ENCODE peak calls at places on chromosomes 7 and 10, in four cellular contexts. One of them, this sample, is unnamed.

GRCh38 chr10:100996678-100997363 is 2.8 kb upstream of the LZTS2 start:
- DNase-seq in stomach: peak
- DNase-seq in H1: peak
- DNase-seq in adrenal gland: peak
- DNase-seq in this sample: no peak

GRCh38 chr7:83036721-83037380 is 125.8 kb downstream of the PCLO start:
- DNase-seq in stomach: no peak
- DNase-seq in H1: no peak
- DNase-seq in adrenal gland: no peak
- DNase-seq in this sample: no peak

GRCh38 chr7:83452256-83452655 is 196.7 kb downstream of the SEMA3E start:
- DNase-seq in stomach: no peak
- DNase-seq in H1: no peak
- DNase-seq in adrenal gland: no peak
- DNase-seq in this sample: no peak

GRCh38 chr7:132149801-132150310 is 426.4 kb downstream of the PLXNA4 start:
- DNase-seq in stomach: no peak
- DNase-seq in H1: no peak
- DNase-seq in adrenal gland: no peak
- DNase-seq in this sample: no peak

GRCh38 chr7:140036224-140036651 is 26.5 kb downstream of the PARP12 start:
- DNase-seq in stomach: no peak
- DNase-seq in H1: no peak
- DNase-seq in adrenal gland: peak
- DNase-seq in this sample: peak

GRCh38 chr10:59176241-59177030 is at the start of gene PHYHIPL:
- DNase-seq in stomach: no peak
- DNase-seq in H1: peak
- DNase-seq in adrenal gland: peak
- DNase-seq in this sample: no peak

GRCh38 chr7:135274495-135275268 is 41.0 kb downstream of the STRA8 start:
- DNase-seq in stomach: peak
- DNase-seq in H1: peak
- DNase-seq in adrenal gland: peak
- DNase-seq in this sample: peak

GRCh38 chr10:68075550-68076004 is 494 bp upstream of the HERC4 start:
- DNase-seq in stomach: no peak
- DNase-seq in H1: no peak
- DNase-seq in adrenal gland: no peak
- DNase-seq in this sample: no peak

GRCh38 chr7:95772298-95772770 is at the start of gene DYNC1I1:
- DNase-seq in stomach: peak
- DNase-seq in H1: no peak
- DNase-seq in adrenal gland: peak
- DNase-seq in this sample: peak
- TF ChIP-seq POLR2A in stomach: no peak
- TF ChIP-seq POLR2A in H1: no peak
- TF ChIP-seq POLR2A in adrenal gland: peak
- TF ChIP-seq POLR2A in this sample: no peak

GRCh38 chr10:99967961-99968360 is 41.8 kb downstream of the DNMBP start:
- DNase-seq in stomach: no peak
- DNase-seq in H1: no peak
- DNase-seq in adrenal gland: no peak
- DNase-seq in this sample: no peak

GRCh38 chr10:99966306-99966705 is 43.4 kb downstream of the DNMBP start:
- DNase-seq in stomach: no peak
- DNase-seq in H1: no peak
- DNase-seq in adrenal gland: peak
- DNase-seq in this sample: no peak

GRCh38 chr10:99965700-99966099 is 44.0 kb downstream of the DNMBP start:
- DNase-seq in stomach: no peak
- DNase-seq in H1: no peak
- DNase-seq in adrenal gland: no peak
- DNase-seq in this sample: no peak

GRCh38 chr10:99958806-99959205 is 50.9 kb downstream of the DNMBP start:
- DNase-seq in stomach: no peak
- DNase-seq in H1: no peak
- DNase-seq in adrenal gland: no peak
- DNase-seq in this sample: no peak

DNA sequence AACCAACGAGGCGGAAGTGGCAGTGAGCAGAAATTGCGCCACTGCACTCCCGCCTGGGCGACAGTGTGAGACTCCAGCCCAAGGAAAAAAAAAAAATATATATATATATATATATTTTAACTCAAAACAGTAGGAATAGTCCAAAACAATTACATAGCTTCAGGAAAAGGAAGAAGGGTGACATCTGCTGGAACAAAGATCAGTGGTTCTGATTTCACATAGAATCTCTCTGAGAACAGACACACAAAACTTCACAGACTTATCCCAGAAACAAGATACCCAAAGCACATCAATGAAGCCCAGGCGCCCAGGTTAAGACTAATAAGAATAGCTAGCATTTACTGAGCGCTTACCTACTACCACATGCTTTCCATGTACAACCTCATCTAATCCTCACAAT is 45.0 kb downstream of the DNMBP start:
- DNase-seq in stomach: no peak
- DNase-seq in H1: no peak
- DNase-seq in adrenal gland: no peak
- DNase-seq in this sample: no peak
- TF ChIP-seq CTCF in stomach: no peak
- TF ChIP-seq CTCF in H1: no peak
- TF ChIP-seq CTCF in adrenal gland: no peak
- TF ChIP-seq CTCF in this sample: no peak

GRCh38 chr7:100852048-100852872 is at the start of gene SLC12A9:
- DNase-seq in stomach: peak
- DNase-seq in H1: peak
- DNase-seq in adrenal gland: peak
- DNase-seq in this sample: peak
- TF ChIP-seq POLR2A in stomach: no peak
- TF ChIP-seq POLR2A in H1: no peak
- TF ChIP-seq POLR2A in adrenal gland: peak
- TF ChIP-seq POLR2A in this sample: no peak

GRCh38 chr7:80044796-80045195 is 89.8 kb upstream of the GNAI1 start:
- DNase-seq in stomach: no peak
- DNase-seq in H1: no peak
- DNase-seq in adrenal gland: no peak
- DNase-seq in this sample: no peak

GRCh38 chr7:80047032-80047431 is 87.6 kb upstream of the GNAI1 start:
- DNase-seq in stomach: no peak
- DNase-seq in H1: no peak
- DNase-seq in adrenal gland: no peak
- DNase-seq in this sample: no peak

GRCh38 chr7:80053098-80053497 is 81.5 kb upstream of the GNAI1 start:
- DNase-seq in stomach: no peak
- DNase-seq in H1: no peak
- DNase-seq in adrenal gland: no peak
- DNase-seq in this sample: no peak

GRCh38 chr7:80047856-80048459 is 86.7 kb upstream of the GNAI1 start:
- DNase-seq in stomach: no peak
- DNase-seq in H1: no peak
- DNase-seq in adrenal gland: no peak
- DNase-seq in this sample: no peak
- TF ChIP-seq CTCF in stomach: no peak
- TF ChIP-seq CTCF in H1: no peak
- TF ChIP-seq CTCF in adrenal gland: no peak
- TF ChIP-seq CTCF in this sample: no peak

GRCh38 chr10:30784896-30785605 is 155.5 kb upstream of the LYZL2 start:
- DNase-seq in stomach: peak
- DNase-seq in H1: peak
- DNase-seq in adrenal gland: peak
- DNase-seq in this sample: peak
- TF ChIP-seq POLR2A in stomach: no peak
- TF ChIP-seq POLR2A in H1: no peak
- TF ChIP-seq POLR2A in adrenal gland: no peak
- TF ChIP-seq POLR2A in this sample: no peak

DNA sequence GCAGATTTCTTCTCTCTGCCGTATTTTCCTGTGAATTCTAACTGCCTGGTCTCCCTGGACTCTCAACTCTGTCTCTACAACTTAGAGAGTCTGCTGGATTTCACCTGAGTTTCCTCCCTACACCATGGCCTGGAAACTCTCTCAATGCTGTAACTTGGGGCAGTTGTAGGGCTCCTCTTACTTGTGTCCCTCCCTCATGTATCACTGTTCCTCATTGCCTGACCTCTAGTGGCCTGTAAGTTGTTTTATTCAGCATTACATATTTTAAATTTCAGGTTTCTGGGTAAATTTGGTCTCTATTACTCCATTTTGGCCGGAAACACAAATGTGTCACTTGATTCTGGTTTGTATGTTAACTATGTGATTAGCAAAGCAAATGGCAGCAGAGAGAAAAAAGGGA is 70.9 kb downstream of the DYNC1I1 start:
- DNase-seq in stomach: no peak
- DNase-seq in H1: no peak
- DNase-seq in adrenal gland: no peak
- DNase-seq in this sample: no peak
- TF ChIP-seq CTCF in stomach: no peak
- TF ChIP-seq CTCF in H1: peak
- TF ChIP-seq CTCF in adrenal gland: no peak
- TF ChIP-seq CTCF in this sample: no peak

DNA sequence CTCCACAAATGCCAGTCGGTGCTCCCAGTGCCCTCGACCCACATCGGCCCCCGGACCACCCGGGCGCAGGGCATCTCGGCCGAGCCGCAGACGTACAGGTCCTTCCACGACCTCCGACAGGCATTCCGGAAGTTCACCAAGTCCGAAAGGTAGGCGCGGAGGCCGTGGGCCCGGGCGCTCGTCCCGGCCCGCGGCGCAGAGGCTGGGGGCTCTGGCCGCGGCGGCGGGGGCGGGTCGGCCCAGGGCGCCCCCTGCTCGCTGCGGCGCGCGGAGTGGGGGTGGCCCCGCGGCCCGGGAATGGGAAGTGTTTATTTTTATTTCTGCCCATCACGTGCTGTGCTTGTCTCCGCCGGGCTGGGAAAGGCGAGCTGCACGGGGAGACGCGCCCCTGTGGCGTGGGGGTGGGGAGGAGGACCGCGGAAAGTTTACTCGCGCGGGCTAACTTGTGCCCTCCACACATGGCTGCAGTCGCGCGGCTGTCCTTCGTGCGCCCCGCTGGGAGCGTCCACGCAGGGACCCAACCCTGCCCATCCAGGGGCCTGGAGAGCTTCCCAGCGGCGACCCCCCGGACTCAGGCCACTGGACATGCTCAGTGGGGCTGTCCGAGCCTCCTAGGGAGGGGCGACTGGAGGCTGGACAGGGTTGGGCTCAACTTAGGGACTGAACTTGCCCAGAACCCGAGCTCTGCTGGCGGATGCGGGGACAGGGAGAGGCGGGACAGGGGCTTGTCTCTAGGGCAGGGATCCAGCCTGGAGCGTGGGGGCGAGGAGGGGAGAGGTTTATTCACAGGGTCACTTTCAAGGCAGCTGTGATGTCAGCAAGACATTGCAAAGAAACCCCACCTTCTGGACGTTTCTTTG is 82.6 kb upstream of the PRKG1 start:
- DNase-seq in stomach: no peak
- DNase-seq in H1: peak
- DNase-seq in adrenal gland: peak
- DNase-seq in this sample: peak
- TF ChIP-seq POLR2A in stomach: no peak
- TF ChIP-seq POLR2A in H1: no peak
- TF ChIP-seq POLR2A in adrenal gland: no peak
- TF ChIP-seq POLR2A in this sample: no peak

GRCh38 chr10:22245567-22245966 is 27.8 kb upstream of the EBLN1 start:
- DNase-seq in stomach: no peak
- DNase-seq in H1: no peak
- DNase-seq in adrenal gland: no peak
- DNase-seq in this sample: no peak

GRCh38 chr10:22244855-22245254 is 27.0 kb upstream of the EBLN1 start:
- DNase-seq in stomach: no peak
- DNase-seq in H1: no peak
- DNase-seq in adrenal gland: no peak
- DNase-seq in this sample: no peak

GRCh38 chr10:22244001-22244400 is 26.2 kb upstream of the EBLN1 start:
- DNase-seq in stomach: no peak
- DNase-seq in H1: peak
- DNase-seq in adrenal gland: no peak
- DNase-seq in this sample: no peak

GRCh38 chr10:22247636-22248035 is 29.8 kb upstream of the EBLN1 start:
- DNase-seq in stomach: no peak
- DNase-seq in H1: no peak
- DNase-seq in adrenal gland: no peak
- DNase-seq in this sample: no peak

DNA sequence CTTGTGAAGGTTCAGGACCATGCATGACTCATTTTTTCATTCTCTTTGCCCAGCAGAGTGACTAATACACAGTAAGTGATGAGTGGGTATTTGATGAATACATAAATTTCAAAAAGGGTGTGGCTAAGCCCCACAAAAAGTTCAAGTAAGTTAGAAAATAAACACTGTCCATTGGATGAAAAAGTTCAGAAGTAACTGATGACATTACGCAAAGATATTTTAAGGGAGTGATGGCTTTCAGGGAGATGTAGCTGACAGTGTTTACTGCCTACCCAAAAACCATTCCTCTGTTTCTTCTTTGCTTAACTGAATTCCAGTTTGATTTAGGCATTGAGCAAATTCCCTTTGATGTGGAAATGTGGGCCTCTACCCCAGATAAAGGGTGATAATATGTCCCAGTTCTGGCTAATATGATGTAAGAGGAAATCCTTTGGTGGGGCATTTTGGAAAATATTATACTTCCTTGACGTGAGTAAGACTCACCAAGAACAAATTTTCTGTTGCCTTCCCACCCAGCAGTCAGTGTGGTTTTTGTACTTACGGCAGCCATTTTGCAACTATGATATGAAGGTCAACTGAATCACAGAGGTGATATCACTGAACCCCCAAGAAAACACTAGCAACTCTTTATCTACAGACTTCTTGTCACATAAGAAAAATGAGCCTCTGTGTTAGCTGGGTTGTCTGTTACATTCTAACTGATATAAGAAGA is 29.0 kb upstream of the EBLN1 start:
- DNase-seq in stomach: no peak
- DNase-seq in H1: no peak
- DNase-seq in adrenal gland: no peak
- DNase-seq in this sample: no peak
- TF ChIP-seq CTCF in stomach: no peak
- TF ChIP-seq CTCF in H1: no peak
- TF ChIP-seq CTCF in adrenal gland: no peak
- TF ChIP-seq CTCF in this sample: no peak

GRCh38 chr10:102132563-102133372 is at the start of gene PPRC1:
- DNase-seq in stomach: peak
- DNase-seq in H1: peak
- DNase-seq in adrenal gland: peak
- DNase-seq in this sample: peak
- TF ChIP-seq POLR2A in stomach: no peak
- TF ChIP-seq POLR2A in H1: peak
- TF ChIP-seq POLR2A in adrenal gland: peak
- TF ChIP-seq POLR2A in this sample: no peak

GRCh38 chr10:89391882-89392756 is at the start of gene IFIT1:
- DNase-seq in stomach: peak
- DNase-seq in H1: no peak
- DNase-seq in adrenal gland: peak
- DNase-seq in this sample: peak
- TF ChIP-seq CTCF in stomach: no peak
- TF ChIP-seq CTCF in H1: no peak
- TF ChIP-seq CTCF in adrenal gland: no peak
- TF ChIP-seq CTCF in this sample: no peak

This sample was measured in lower leg skin.